ENCODE peak calls at places on chromosomes 13 and 19, in six cellular contexts. T is HCT116, Y is hepatocyte, R is HepG2, C is DND-41, F is GM23338. J is an unnamed sample.

GRCh38 chr19:2982983-2983350 is 5.6 kb downstream of the TLE6 start:
- DNase-seq in F (no peak), R (no peak), T (no peak), C (no peak), Y (peak; percentile 86), J (peak; percentile 42)

GRCh38 chr19:30406220-30406944 is 34.2 kb downstream of the ZNF536 start:
- DNase-seq in F (peak; percentile 56), T (no peak), C (no peak), Y (peak; percentile 61), R (peak; percentile 10), J (peak; percentile 58)

GRCh38 chr13:60765700-60766411 is 368.8 kb downstream of the TDRD3 start:
- DNase-seq in R (peak; percentile 5), C (no peak), F (no peak), Y (peak; percentile 65), T (no peak), J (no peak)

GRCh38 chr13:26600345-26600761 is 42.9 kb downstream of the WASF3 start:
- DNase-seq in Y (no peak), T (no peak), C (no peak), F (no peak), R (no peak), J (no peak)

GRCh38 chr13:102830646-102831045 is 15.2 kb upstream of the ERCC5 start:
- DNase-seq in R (peak; percentile 73), F (peak; percentile 7), T (no peak), Y (peak; percentile 54), C (no peak), J (no peak)

GRCh38 chr19:14090509-14091085 is at the start of gene SAMD1:
- DNase-seq in C (peak; percentile 93), F (peak; percentile 92), T (peak; percentile 76), R (peak; percentile 73), Y (peak; percentile 95), J (peak; percentile 95)

GRCh38 chr19:40724315-40724714 is 7.4 kb downstream of the ITPKC start:
- DNase-seq in C (no peak), T (no peak), R (no peak), F (no peak), Y (no peak), J (no peak)

GRCh38 chr13:44362394-44363040 is 11.1 kb upstream of the SERP2 start:
- DNase-seq in T (no peak), Y (no peak), F (no peak), R (no peak), C (no peak), J (no peak)

GRCh38 chr13:110308377-110309158 is 1.5 kb downstream of the COL4A2 start:
- DNase-seq in F (peak; percentile 85), C (no peak), Y (peak; percentile 67), T (no peak), R (no peak), J (peak; percentile 84)

GRCh38 chr19:15447057-15447456 is 2.7 kb downstream of the WIZ start:
- DNase-seq in F (no peak), T (no peak), R (no peak), C (no peak), Y (no peak), J (no peak)

GRCh38 chr19:48445256-48445605 is 552 bp upstream of the GRWD1 start:
- DNase-seq in R (peak; percentile 82), F (peak; percentile 84), T (peak; percentile 77), C (peak; percentile 23), Y (peak; percentile 85), J (peak; percentile 83)

GRCh38 chr19:29337029-29337428 is 124.1 kb upstream of the UQCRFS1 start:
- DNase-seq in R (no peak), F (no peak), T (no peak), Y (no peak), C (no peak), J (no peak)

GRCh38 chr19:45294291-45295029 is 28.2 kb downstream of the CKM start:
- DNase-seq in R (no peak), T (no peak), Y (no peak), C (no peak), F (no peak), J (no peak)

DNA sequence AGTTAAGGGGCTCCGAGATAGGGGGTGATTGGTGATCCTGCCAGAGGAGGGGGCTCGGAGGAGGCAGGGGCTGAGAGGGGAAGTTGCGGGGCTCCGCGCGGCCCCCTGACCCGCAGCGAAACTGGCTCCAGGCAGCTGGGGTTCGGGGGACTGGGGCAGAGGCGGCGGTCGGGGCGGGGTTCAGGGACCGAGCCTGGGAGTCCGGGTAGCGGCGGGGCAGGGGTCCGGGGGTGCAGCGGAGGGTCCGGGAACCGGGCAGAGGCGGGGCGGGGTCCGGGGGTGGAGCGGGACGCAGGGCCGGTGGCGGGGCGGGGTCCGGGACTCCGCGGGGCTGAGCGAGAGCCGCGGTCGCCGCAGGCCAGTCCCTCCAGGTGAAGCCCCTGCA is 1.2 kb downstream of the MADCAM1 start:
- DNase-seq in R (no peak), T (no peak), F (no peak), Y (no peak), C (no peak), J (no peak)
- TF ChIP-seq EZH2 in R (no peak), T (no peak), F (no peak), Y (peak; percentile 23), C (no peak), J (no peak)

GRCh38 chr19:33621065-33621785 is 528 bp upstream of the CHST8 start:
- DNase-seq in C (no peak), T (no peak), F (peak; percentile 61), Y (no peak), R (no peak), J (no peak)

GRCh38 chr19:33622505-33622808 is 704 bp downstream of the CHST8 start:
- DNase-seq in T (no peak), R (no peak), Y (no peak), F (peak; percentile 60), C (no peak), J (peak; percentile 67)

GRCh38 chr19:33624586-33625153 is 2.9 kb downstream of the CHST8 start:
- DNase-seq in Y (no peak), T (no peak), R (no peak), C (no peak), F (no peak), J (no peak)

GRCh38 chr19:33621811-33622504 is at the start of gene CHST8:
- DNase-seq in C (no peak), R (no peak), Y (peak; percentile 61), T (no peak), F (peak; percentile 82), J (peak; percentile 92)

DNA sequence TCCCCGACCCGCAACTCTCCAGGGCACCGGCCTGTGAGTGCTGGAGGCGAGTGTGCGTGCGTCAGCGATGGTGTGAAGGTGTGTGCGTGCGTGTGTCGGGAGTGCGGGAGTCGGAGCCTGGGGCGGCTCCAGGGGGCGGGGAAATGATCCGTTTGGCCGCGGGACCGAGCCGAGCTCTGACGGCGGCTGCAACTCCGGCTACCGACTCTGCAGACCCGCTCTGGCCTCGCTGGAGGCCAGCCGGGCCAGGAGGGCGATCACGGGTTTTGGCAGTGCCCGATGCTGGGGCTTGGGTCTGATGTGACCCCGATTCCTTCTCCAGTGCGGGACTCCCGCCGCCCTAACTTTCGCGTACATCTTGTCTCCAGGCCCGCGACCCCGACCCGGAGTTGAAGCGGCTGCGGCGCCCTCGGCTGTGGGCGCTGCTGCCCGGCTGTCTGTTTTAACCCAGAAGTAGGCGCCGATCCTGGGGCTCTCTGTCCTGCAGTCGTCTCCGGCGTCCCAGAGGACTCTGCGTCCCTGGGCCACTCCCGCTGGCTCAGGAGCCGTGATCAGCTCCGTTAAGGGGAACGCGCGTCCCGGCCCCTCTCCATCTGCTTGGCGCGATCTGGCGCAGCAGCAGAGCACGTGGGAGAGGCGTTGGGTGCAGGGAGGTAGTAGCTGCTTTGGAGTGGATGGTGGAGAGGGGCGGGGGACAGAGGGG is 1.2 kb downstream of the CHST8 start:
- DNase-seq in F (peak; percentile 62), T (no peak), R (no peak), Y (no peak), C (no peak), J (peak; percentile 57)
- TF ChIP-seq EZH2 in F (peak; percentile 64), T (no peak), R (no peak), Y (peak; percentile 90), C (no peak), J (peak; percentile 97)

GRCh38 chr13:48710160-48710559 is 56.4 kb downstream of the CYSLTR2 start:
- DNase-seq in F (no peak), R (no peak), T (no peak), Y (no peak), C (no peak), J (no peak)
- TF ChIP-seq EZH2 in F (no peak), R (no peak), T (no peak), Y (no peak), C (no peak), J (no peak)

GRCh38 chr13:46195017-46195416 is 13.0 kb upstream of the LCP1 start:
- DNase-seq in F (no peak), Y (no peak), T (no peak), C (no peak), R (no peak), J (no peak)
- TF ChIP-seq EZH2 in F (no peak), Y (no peak), T (no peak), C (no peak), R (no peak), J (no peak)

GRCh38 chr13:49632156-49632555 is 3.8 kb downstream of the ARL11 start:
- DNase-seq in T (no peak), Y (no peak), F (no peak), R (no peak), C (no peak), J (no peak)
- TF ChIP-seq EZH2 in T (no peak), Y (no peak), F (no peak), R (no peak), C (no peak), J (no peak)

GRCh38 chr13:94711561-94712286 is 621 bp downstream of the SOX21 start:
- DNase-seq in T (no peak), C (no peak), Y (peak; percentile 46), F (peak; percentile 56), R (no peak), J (peak; percentile 61)
- TF ChIP-seq EZH2 in T (no peak), C (no peak), Y (peak; percentile 94), F (peak; percentile 67), R (no peak), J (no peak)